ENCODE peak calls at places on chromosomes 16 and 17, in nine cellular contexts. Z, W, M, U, L, D, S, G and B are unnamed samples.

GRCh38 chr17:66353937-66354401 is 51.6 kb downstream of the PRKCA start:
- DNase-seq in Z (no peak), L (no peak), D (no peak), U (no peak), M (no peak), G (peak; percentile 7), W (peak; percentile 10), S (peak; percentile 69), B (no peak)

GRCh38 chr17:80151333-80151732 is 4.4 kb upstream of the EIF4A3 start:
- DNase-seq in W (peak; percentile 52), S (peak; percentile 80), M (no peak), L (no peak), D (no peak), Z (no peak), U (no peak), G (peak; percentile 20), B (no peak)

GRCh38 chr16:82031116-82032084 is 3.7 kb upstream of the HSD17B2 start:
- DNase-seq in W (peak; percentile 27), M (peak; percentile 41), D (no peak), S (peak; percentile 71), G (peak; percentile 81), Z (peak; percentile 64), U (no peak), L (no peak), B (peak; percentile 15)

GRCh38 chr17:5238333-5238732 is 3.7 kb upstream of the SCIMP start:
- DNase-seq in G (no peak), U (no peak), Z (no peak), M (no peak), D (no peak), W (no peak), L (no peak), S (no peak), B (no peak)

GRCh38 chr17:50594040-50594618 is 33.6 kb downstream of the CACNA1G start:
- DNase-seq in G (no peak), U (no peak), M (no peak), W (no peak), L (no peak), S (no peak), Z (no peak), D (no peak), B (no peak)

GRCh38 chr17:79001190-79002020 is 8.2 kb downstream of the CANT1 start:
- DNase-seq in M (no peak), L (no peak), D (no peak), W (no peak), S (no peak), Z (no peak), G (no peak), U (peak; percentile 83), B (no peak)

GRCh38 chr17:8941520-8941919 is 24.0 kb downstream of the PIK3R5 start:
- DNase-seq in G (no peak), W (no peak), M (no peak), S (no peak), D (no peak), L (no peak), U (no peak), Z (no peak), B (no peak)

GRCh38 chr16:6636457-6636856 is 696.2 kb upstream of the RBFOX1 start:
- DNase-seq in M (no peak), W (no peak), Z (no peak), D (no peak), U (no peak), S (no peak), L (no peak), G (no peak), B (no peak)

GRCh38 chr17:57603978-57604377 is 141.1 kb downstream of the CCDC182 start:
- DNase-seq in L (no peak), M (peak; percentile 28), U (no peak), G (no peak), S (no peak), D (no peak), Z (no peak), W (no peak), B (no peak)

GRCh38 chr17:35732806-35733136 is 1.3 kb downstream of the RASL10B start:
- DNase-seq in S (no peak), W (no peak), D (no peak), Z (no peak), U (no peak), L (no peak), G (no peak), M (no peak), B (no peak)

GRCh38 chr16:67542464-67542863 is 13.8 kb downstream of the RIPOR1 start:
- DNase-seq in W (no peak), M (peak; percentile 53), G (peak; percentile 56), U (no peak), S (peak; percentile 79), Z (no peak), L (peak; percentile 51), D (no peak), B (peak; percentile 75)

GRCh38 chr17:19703776-19704371 is 12.5 kb downstream of the SLC47A2 start:
- DNase-seq in M (no peak), Z (peak; percentile 45), U (peak; percentile 77), L (peak; percentile 84), W (no peak), D (no peak), G (no peak), S (no peak), B (peak; percentile 88)

GRCh38 chr16:28208824-28209223 is 2.9 kb downstream of the XPO6 start:
- DNase-seq in M (no peak), D (no peak), G (no peak), L (no peak), U (no peak), W (no peak), S (no peak), Z (no peak), B (no peak)

GRCh38 chr16:71673190-71673956 is 47.4 kb downstream of the MARVELD3 start:
- DNase-seq in L (no peak), G (no peak), W (no peak), U (no peak), S (no peak), D (no peak), M (no peak), Z (no peak), B (no peak)
- TF ChIP-seq CTCF in L (no peak), G (no peak), W (no peak), U (no peak), S (no peak), D (no peak), M (no peak), Z (no peak), B (no peak)

GRCh38 chr16:83953796-83954576 is 946 bp downstream of the OSGIN1 start:
- DNase-seq in Z (peak; percentile 54), W (no peak), D (no peak), L (peak; percentile 27), M (peak; percentile 48), U (no peak), G (peak; percentile 61), S (peak; percentile 53), B (no peak)
- TF ChIP-seq CTCF in Z (peak; percentile 54), W (peak; percentile 66), D (peak; percentile 46), L (peak; percentile 75), M (peak; percentile 74), U (no peak), G (peak; percentile 39), S (peak; percentile 58), B (peak; percentile 44)

GRCh38 chr16:48052731-48053130 is 103.1 kb downstream of the ABCC12 start:
- DNase-seq in S (no peak), L (no peak), M (no peak), U (no peak), W (no peak), D (no peak), Z (no peak), G (no peak), B (no peak)

GRCh38 chr16:48057085-48057484 is 98.7 kb downstream of the ABCC12 start:
- DNase-seq in Z (no peak), M (no peak), U (no peak), G (no peak), W (no peak), D (no peak), L (no peak), S (no peak), B (no peak)

GRCh38 chr16:48050871-48051270 is 104.9 kb downstream of the ABCC12 start:
- DNase-seq in L (no peak), M (no peak), U (peak; percentile 52), D (no peak), Z (no peak), G (no peak), S (no peak), W (no peak), B (no peak)

GRCh38 chr16:48053346-48053745 is 102.4 kb downstream of the ABCC12 start:
- DNase-seq in L (peak; percentile 73), Z (peak; percentile 73), G (peak; percentile 27), U (peak; percentile 62), D (no peak), M (peak; percentile 8), W (peak; percentile 32), S (peak; percentile 44), B (no peak)

GRCh38 chr16:48054881-48055601 is 100.8 kb downstream of the ABCC12 start:
- DNase-seq in L (peak; percentile 46), S (peak; percentile 75), W (peak; percentile 36), G (peak; percentile 55), M (peak; percentile 52), Z (peak; percentile 75), D (no peak), U (peak; percentile 79), B (peak; percentile 54)
- TF ChIP-seq CTCF in L (peak; percentile 77), S (peak; percentile 98), W (peak; percentile 98), G (peak; percentile 89), M (peak; percentile 81), Z (peak; percentile 82), D (peak; percentile 85), U (no peak), B (peak; percentile 90)

DNA sequence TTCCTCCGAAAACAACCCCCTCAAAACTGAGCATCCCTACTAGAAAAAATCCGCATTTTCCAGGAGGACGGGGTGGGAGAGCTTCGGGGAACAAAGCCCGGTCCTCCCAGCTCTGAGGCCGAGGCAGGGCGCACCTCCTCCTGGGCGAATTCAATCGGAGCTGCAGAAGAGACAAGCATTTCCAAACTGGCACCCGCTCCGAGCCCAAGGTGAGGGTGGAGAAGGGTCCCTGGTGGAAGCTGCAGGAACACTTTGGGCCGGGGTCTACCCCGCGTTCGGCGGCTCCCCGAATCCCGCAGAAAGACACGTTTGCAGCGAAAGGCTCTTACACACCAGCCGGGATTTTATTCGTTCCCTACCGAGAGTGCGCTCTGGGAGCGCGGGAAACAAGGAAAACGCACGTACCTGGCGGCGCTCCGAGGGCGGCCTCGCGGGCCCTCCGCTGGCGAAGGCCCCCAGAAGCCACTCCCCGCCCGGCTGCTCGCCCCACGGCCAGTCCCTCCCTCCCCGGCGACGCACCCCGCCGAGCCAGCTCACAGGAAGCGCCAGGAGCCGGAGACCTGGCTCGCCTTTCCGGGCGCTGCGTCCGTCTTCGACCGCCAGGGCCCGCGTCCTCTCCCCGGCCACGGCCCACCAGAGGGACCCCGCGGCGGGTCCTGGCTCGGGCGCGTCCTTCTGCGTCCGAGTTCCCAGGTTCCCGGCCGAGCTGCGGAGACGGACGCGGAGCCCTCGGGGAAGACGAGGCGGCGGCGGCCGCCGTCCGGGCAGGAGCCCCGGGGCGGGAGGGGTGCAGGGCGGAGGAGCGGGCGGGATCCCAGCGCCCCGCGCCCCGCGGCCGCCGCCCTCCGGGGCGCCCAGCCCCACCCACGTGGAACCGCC is 49.8 kb upstream of the BAHCC1 start:
- DNase-seq in S (peak; percentile 92), L (peak; percentile 95), G (peak; percentile 91), M (peak; percentile 95), D (peak; percentile 90), Z (peak; percentile 92), U (peak; percentile 98), W (no peak), B (peak; percentile 89)
- TF ChIP-seq CTCF in S (peak; percentile 33), L (no peak), G (peak; percentile 17), M (peak; percentile 19), D (peak; percentile 55), Z (peak; percentile 36), U (no peak), W (peak; percentile 46), B (no peak)